ENCODE peak calls at places on chromosomes 3 and 15, in eight cellular contexts. One of them, this sample, is unnamed.

GRCh38 chr3:9390265-9390888 is 7.0 kb upstream of the SETD5 start:
- DNase-seq in left lung: no peak
- DNase-seq in lower lobe of right lung: no peak
- DNase-seq in right atrium auricular region: no peak
- DNase-seq in cardiac muscle cell: no peak
- DNase-seq in breast epithelium: no peak
- DNase-seq in spleen: no peak
- DNase-seq in neural progenitor cell: no peak
- DNase-seq in this sample: no peak

GRCh38 chr3:134312873-134313838 is 61.1 kb downstream of the AMOTL2 start:
- DNase-seq in left lung: peak
- DNase-seq in lower lobe of right lung: peak
- DNase-seq in right atrium auricular region: peak
- DNase-seq in cardiac muscle cell: peak
- DNase-seq in breast epithelium: peak
- DNase-seq in spleen: peak
- DNase-seq in neural progenitor cell: peak
- DNase-seq in this sample: no peak

GRCh38 chr15:100690032-100690785 is 87.8 kb downstream of the ASB7 start:
- DNase-seq in left lung: no peak
- DNase-seq in lower lobe of right lung: no peak
- DNase-seq in right atrium auricular region: no peak
- DNase-seq in cardiac muscle cell: no peak
- DNase-seq in breast epithelium: no peak
- DNase-seq in spleen: no peak
- DNase-seq in neural progenitor cell: no peak
- DNase-seq in this sample: no peak

GRCh38 chr3:9402410-9403228 is 5.2 kb downstream of the SETD5 start:
- DNase-seq in left lung: no peak
- DNase-seq in lower lobe of right lung: no peak
- DNase-seq in right atrium auricular region: no peak
- DNase-seq in cardiac muscle cell: peak
- DNase-seq in breast epithelium: no peak
- DNase-seq in spleen: no peak
- DNase-seq in neural progenitor cell: peak
- DNase-seq in this sample: no peak

GRCh38 chr15:65183847-65184159 is 1.3 kb downstream of the CLPX start:
- DNase-seq in left lung: no peak
- DNase-seq in lower lobe of right lung: no peak
- DNase-seq in right atrium auricular region: no peak
- DNase-seq in cardiac muscle cell: no peak
- DNase-seq in breast epithelium: no peak
- DNase-seq in spleen: no peak
- DNase-seq in neural progenitor cell: no peak
- DNase-seq in this sample: no peak

GRCh38 chr3:183618542-183618941 is 16.9 kb upstream of the KLHL24 start:
- DNase-seq in left lung: no peak
- DNase-seq in lower lobe of right lung: no peak
- DNase-seq in right atrium auricular region: no peak
- DNase-seq in cardiac muscle cell: no peak
- DNase-seq in breast epithelium: no peak
- DNase-seq in spleen: no peak
- DNase-seq in neural progenitor cell: no peak
- DNase-seq in this sample: no peak

GRCh38 chr15:60507596-60508424 is 28.9 kb upstream of the ICE2 start:
- DNase-seq in left lung: no peak
- DNase-seq in lower lobe of right lung: no peak
- DNase-seq in right atrium auricular region: no peak
- DNase-seq in cardiac muscle cell: peak
- DNase-seq in breast epithelium: no peak
- DNase-seq in spleen: no peak
- DNase-seq in neural progenitor cell: peak
- DNase-seq in this sample: no peak

GRCh38 chr3:178623666-178624255 is 87.5 kb downstream of the KCNMB2 start:
- DNase-seq in left lung: no peak
- DNase-seq in lower lobe of right lung: no peak
- DNase-seq in right atrium auricular region: no peak
- DNase-seq in cardiac muscle cell: no peak
- DNase-seq in breast epithelium: no peak
- DNase-seq in spleen: no peak
- DNase-seq in neural progenitor cell: no peak
- DNase-seq in this sample: no peak

GRCh38 chr15:39756806-39757522 is 25.7 kb downstream of the FSIP1 start:
- DNase-seq in left lung: no peak
- DNase-seq in lower lobe of right lung: no peak
- DNase-seq in right atrium auricular region: no peak
- DNase-seq in cardiac muscle cell: peak
- DNase-seq in breast epithelium: no peak
- DNase-seq in spleen: no peak
- DNase-seq in neural progenitor cell: peak
- DNase-seq in this sample: no peak

GRCh38 chr3:151460774-151461450 is at the start of gene IGSF10:
- DNase-seq in left lung: peak
- DNase-seq in lower lobe of right lung: peak
- DNase-seq in right atrium auricular region: no peak
- DNase-seq in cardiac muscle cell: no peak
- DNase-seq in breast epithelium: no peak
- DNase-seq in spleen: peak
- DNase-seq in neural progenitor cell: peak
- DNase-seq in this sample: no peak

GRCh38 chr15:101528108-101528916 is 38.8 kb upstream of the PCSK6 start:
- DNase-seq in left lung: no peak
- DNase-seq in lower lobe of right lung: no peak
- DNase-seq in right atrium auricular region: no peak
- DNase-seq in cardiac muscle cell: no peak
- DNase-seq in breast epithelium: no peak
- DNase-seq in spleen: peak
- DNase-seq in neural progenitor cell: no peak
- DNase-seq in this sample: no peak

GRCh38 chr3:31531465-31531991 is 1.2 kb upstream of the STT3B start:
- DNase-seq in left lung: no peak
- DNase-seq in lower lobe of right lung: no peak
- DNase-seq in right atrium auricular region: no peak
- DNase-seq in cardiac muscle cell: peak
- DNase-seq in breast epithelium: no peak
- DNase-seq in spleen: no peak
- DNase-seq in neural progenitor cell: no peak
- DNase-seq in this sample: no peak

GRCh38 chr3:59161048-59161447 is 111.2 kb upstream of the CFAP20DC start:
- DNase-seq in left lung: no peak
- DNase-seq in lower lobe of right lung: no peak
- DNase-seq in right atrium auricular region: no peak
- DNase-seq in cardiac muscle cell: no peak
- DNase-seq in breast epithelium: no peak
- DNase-seq in spleen: no peak
- DNase-seq in neural progenitor cell: no peak
- DNase-seq in this sample: no peak

GRCh38 chr3:124230928-124231456 is 239.1 kb upstream of the ROPN1 start:
- DNase-seq in left lung: no peak
- DNase-seq in lower lobe of right lung: no peak
- DNase-seq in right atrium auricular region: no peak
- DNase-seq in cardiac muscle cell: no peak
- DNase-seq in breast epithelium: no peak
- DNase-seq in spleen: no peak
- DNase-seq in neural progenitor cell: peak
- DNase-seq in this sample: no peak

GRCh38 chr15:66563126-66563525 is 2.7 kb downstream of the LCTL start:
- DNase-seq in left lung: no peak
- DNase-seq in lower lobe of right lung: no peak
- DNase-seq in right atrium auricular region: peak
- DNase-seq in cardiac muscle cell: no peak
- DNase-seq in breast epithelium: no peak
- DNase-seq in spleen: peak
- DNase-seq in neural progenitor cell: no peak
- DNase-seq in this sample: no peak

GRCh38 chr15:94582368-94582767 is 351.0 kb downstream of the MCTP2 start:
- DNase-seq in left lung: no peak
- DNase-seq in lower lobe of right lung: no peak
- DNase-seq in right atrium auricular region: no peak
- DNase-seq in cardiac muscle cell: peak
- DNase-seq in breast epithelium: no peak
- DNase-seq in spleen: no peak
- DNase-seq in neural progenitor cell: peak
- DNase-seq in this sample: no peak

GRCh38 chr3:33940149-33940548 is 141.7 kb downstream of the PDCD6IP start:
- DNase-seq in left lung: no peak
- DNase-seq in lower lobe of right lung: no peak
- DNase-seq in right atrium auricular region: no peak
- DNase-seq in cardiac muscle cell: no peak
- DNase-seq in breast epithelium: no peak
- DNase-seq in spleen: no peak
- DNase-seq in neural progenitor cell: no peak
- DNase-seq in this sample: no peak

DNA sequence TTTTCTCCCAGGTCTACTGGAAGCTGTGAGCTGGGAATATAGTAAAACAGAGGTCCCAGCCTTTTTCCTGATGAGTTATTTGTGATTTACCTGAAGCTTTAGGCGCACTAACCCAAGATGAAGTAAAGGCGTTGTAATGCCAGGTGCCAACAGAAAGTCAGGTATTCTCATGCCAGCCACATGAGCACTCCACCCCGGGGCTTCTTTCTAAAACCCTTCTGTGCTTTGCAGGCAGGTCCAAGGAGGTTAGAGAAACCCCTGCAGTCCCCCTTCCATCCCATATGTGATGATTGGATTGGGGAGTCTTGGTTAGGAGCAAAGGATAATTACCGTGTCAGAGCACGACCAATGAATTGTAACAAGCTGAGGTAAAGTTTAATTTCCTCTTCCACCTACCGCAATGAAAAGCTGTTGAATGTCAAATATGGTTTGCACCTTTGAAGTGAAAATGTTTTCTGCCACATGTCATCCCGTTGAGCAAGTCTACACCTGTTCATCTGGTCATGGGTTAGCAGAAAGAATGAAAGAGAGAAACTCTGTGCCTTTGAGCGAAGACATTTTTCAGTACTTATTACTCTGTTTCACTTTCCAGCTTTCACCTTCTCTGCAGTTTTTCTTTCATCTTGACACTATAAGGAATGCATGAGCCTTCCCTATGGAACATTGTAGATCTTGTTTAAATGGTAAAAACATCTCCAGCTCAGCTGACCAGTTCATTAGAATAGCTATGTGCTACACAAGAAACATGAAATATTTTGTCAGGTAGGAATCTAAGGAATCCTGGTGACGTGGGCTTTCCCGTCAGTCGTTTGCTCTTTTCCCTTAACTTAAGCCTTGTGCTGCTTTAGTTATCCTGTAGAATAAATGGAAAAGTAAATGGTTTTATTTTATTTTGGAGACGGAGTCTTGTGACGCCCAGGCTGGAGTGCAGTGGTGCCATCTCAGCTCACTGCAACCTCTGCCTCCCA is 204.6 kb upstream of the IL12A start:
- DNase-seq in left lung: no peak
- DNase-seq in lower lobe of right lung: no peak
- DNase-seq in right atrium auricular region: no peak
- DNase-seq in cardiac muscle cell: no peak
- DNase-seq in breast epithelium: no peak
- DNase-seq in spleen: no peak
- DNase-seq in neural progenitor cell: no peak
- DNase-seq in this sample: no peak
- H3K27ac ChIP-seq in left lung: peak
- H3K27ac ChIP-seq in lower lobe of right lung: peak
- H3K27ac ChIP-seq in right atrium auricular region: no peak
- H3K27ac ChIP-seq in cardiac muscle cell: no peak
- H3K27ac ChIP-seq in breast epithelium: peak
- H3K27ac ChIP-seq in spleen: no peak
- H3K27ac ChIP-seq in neural progenitor cell: no peak
- H3K27ac ChIP-seq in this sample: no peak

DNA sequence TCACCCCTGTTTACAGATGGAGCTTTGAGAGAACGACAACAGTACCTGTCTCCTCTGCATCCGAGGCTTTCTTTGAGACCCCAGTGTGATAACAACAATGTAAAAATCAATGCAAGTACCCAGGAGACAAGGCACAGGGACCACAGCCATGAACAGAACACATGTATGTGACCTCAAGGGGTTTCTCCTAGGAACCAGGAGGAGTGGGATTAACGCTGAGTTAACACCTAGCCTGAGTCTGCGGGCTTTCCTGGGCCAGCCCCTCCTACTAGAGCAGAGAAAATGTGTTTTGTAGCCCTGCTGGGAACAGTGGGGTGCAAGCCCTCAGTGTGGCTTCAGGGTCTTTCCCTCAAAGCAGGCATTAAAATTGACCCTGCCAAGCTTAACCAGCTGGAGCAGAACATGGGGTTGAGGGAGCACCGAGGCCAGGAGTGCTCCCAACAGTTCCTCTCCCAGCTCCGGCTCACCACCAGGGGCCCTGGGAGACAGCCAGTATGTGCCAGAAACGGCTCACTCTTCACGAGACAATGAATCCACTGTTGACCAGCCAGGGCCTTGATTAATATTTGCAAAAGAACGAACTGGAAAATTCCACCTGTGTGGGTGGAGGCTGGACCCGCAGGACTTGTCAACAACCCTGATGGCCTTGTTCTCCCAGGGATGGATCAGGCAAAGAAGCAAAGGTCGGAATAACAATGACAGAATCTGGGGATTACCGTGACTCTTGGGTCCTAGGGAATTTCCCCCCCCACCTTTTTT is 3.6 kb downstream of the CHDH start:
- DNase-seq in left lung: no peak
- DNase-seq in lower lobe of right lung: no peak
- DNase-seq in right atrium auricular region: no peak
- DNase-seq in cardiac muscle cell: peak
- DNase-seq in breast epithelium: peak
- DNase-seq in spleen: no peak
- DNase-seq in neural progenitor cell: peak
- DNase-seq in this sample: no peak
- TF ChIP-seq CTCF in left lung: no peak
- TF ChIP-seq CTCF in lower lobe of right lung: no peak
- TF ChIP-seq CTCF in right atrium auricular region: peak
- TF ChIP-seq CTCF in cardiac muscle cell: peak
- TF ChIP-seq CTCF in breast epithelium: peak
- TF ChIP-seq CTCF in spleen: no peak
- TF ChIP-seq CTCF in neural progenitor cell: peak
- TF ChIP-seq CTCF in this sample: no peak

GRCh38 chr15:83064859-83065258 is 2.2 kb downstream of the BTBD1 start:
- DNase-seq in left lung: no peak
- DNase-seq in lower lobe of right lung: no peak
- DNase-seq in right atrium auricular region: no peak
- DNase-seq in cardiac muscle cell: no peak
- DNase-seq in breast epithelium: no peak
- DNase-seq in spleen: no peak
- DNase-seq in neural progenitor cell: no peak
- DNase-seq in this sample: no peak
- H3K27ac ChIP-seq in left lung: no peak
- H3K27ac ChIP-seq in lower lobe of right lung: no peak
- H3K27ac ChIP-seq in right atrium auricular region: peak
- H3K27ac ChIP-seq in cardiac muscle cell: no peak
- H3K27ac ChIP-seq in breast epithelium: no peak
- H3K27ac ChIP-seq in spleen: no peak
- H3K27ac ChIP-seq in neural progenitor cell: no peak
- H3K27ac ChIP-seq in this sample: no peak

DNA sequence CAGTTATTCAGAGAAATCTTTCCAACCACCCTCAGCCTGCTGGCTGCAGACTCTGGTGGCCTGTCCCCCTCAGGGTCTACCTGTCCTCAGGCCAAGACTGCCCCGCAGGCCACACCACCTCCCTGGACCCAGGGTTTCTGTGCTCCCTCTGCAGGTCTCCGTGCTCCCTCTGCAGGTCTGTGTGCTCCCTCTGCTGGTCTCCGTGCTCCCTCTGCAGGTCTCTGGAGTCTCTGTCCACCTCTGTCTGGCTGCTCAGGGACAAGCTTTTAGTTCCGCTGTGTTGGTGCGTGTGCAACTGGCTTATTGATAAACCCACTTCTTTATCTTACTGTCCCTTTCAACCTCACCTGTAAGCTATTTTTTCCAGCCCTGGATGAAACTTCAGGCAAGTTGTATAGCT is 30.1 kb downstream of the BDH1 start:
- DNase-seq in left lung: peak
- DNase-seq in lower lobe of right lung: no peak
- DNase-seq in right atrium auricular region: no peak
- DNase-seq in cardiac muscle cell: no peak
- DNase-seq in breast epithelium: no peak
- DNase-seq in spleen: peak
- DNase-seq in neural progenitor cell: peak
- DNase-seq in this sample: no peak
- TF ChIP-seq CTCF in left lung: no peak
- TF ChIP-seq CTCF in lower lobe of right lung: no peak
- TF ChIP-seq CTCF in right atrium auricular region: no peak
- TF ChIP-seq CTCF in cardiac muscle cell: peak
- TF ChIP-seq CTCF in breast epithelium: no peak
- TF ChIP-seq CTCF in spleen: no peak
- TF ChIP-seq CTCF in neural progenitor cell: peak
- TF ChIP-seq CTCF in this sample: no peak

This sample was measured in CD4-positive, alpha-beta T cell.